ENCODE peak calls at places on chromosomes 7 and 10, in ten cellular contexts. W is dorsolateral prefrontal cortex; G is stimulated activated CD4-positive, alpha-beta T cell treated with anti-CD3 and anti-CD28 coated beads, Interleukin-1b, Interleukin-23, amount 100 ng/mL, for 1 hour; I is ecto neural progenitor cell; X is retina; C is Daoy; N is CD8-positive, alpha-beta T cell; D is GM04503; K is DMS153; H is endodermal cell. M is an unnamed sample.

GRCh38 chr7:105876964-105877601 is 684 bp upstream of the ATXN7L1 start:
- DNase-seq in X (peak), G (no peak), D (no peak), K (no peak), I (peak), C (peak), N (no peak), H (peak), W (peak), M (peak)

GRCh38 chr7:156747718-156748117 is 107.1 kb downstream of the RNF32 start:
- DNase-seq in K (no peak), I (no peak), D (no peak), H (no peak), N (no peak), W (no peak), G (no peak), C (no peak), X (no peak), M (no peak)

GRCh38 chr10:132229834-132230556 is 43.2 kb downstream of the DPYSL4 start:
- DNase-seq in K (peak), N (no peak), G (no peak), H (no peak), D (no peak), W (no peak), I (no peak), C (no peak), X (peak), M (no peak)

GRCh38 chr10:133127291-133128125 is 32.5 kb upstream of the KNDC1 start:
- DNase-seq in I (no peak), K (no peak), C (no peak), N (peak), X (no peak), W (peak), G (no peak), D (no peak), H (peak), M (peak)

GRCh38 chr7:22447008-22447407 is 53.0 kb downstream of the STEAP1B start:
- DNase-seq in C (no peak), N (no peak), X (no peak), D (no peak), G (no peak), H (no peak), K (peak), I (no peak), W (no peak), M (no peak)

GRCh38 chr10:119131512-119132240 is 27.8 kb downstream of the DENND10 start:
- DNase-seq in G (no peak), D (no peak), N (no peak), I (no peak), C (peak), K (no peak), H (no peak), W (no peak), X (no peak), M (no peak)

GRCh38 chr10:74306227-74306982 is 155.4 kb downstream of the ADK start:
- DNase-seq in X (no peak), I (no peak), H (no peak), N (no peak), G (no peak), D (no peak), K (no peak), C (no peak), W (no peak), M (no peak)

GRCh38 chr10:28984431-28984830 is 304.4 kb upstream of the LYZL1 start:
- DNase-seq in G (no peak), X (no peak), H (peak), K (peak), W (peak), I (no peak), N (no peak), D (no peak), C (peak), M (no peak)

GRCh38 chr10:47073967-47074366 is 162.7 kb downstream of the PTPN20 start:
- DNase-seq in W (no peak), N (no peak), K (no peak), H (peak), X (no peak), C (no peak), I (no peak), D (no peak), G (no peak), M (no peak)

GRCh38 chr7:114047889-114048288 is 129.1 kb upstream of the PPP1R3A start:
- DNase-seq in X (no peak), C (peak), N (no peak), H (no peak), K (no peak), G (no peak), W (no peak), I (no peak), D (peak), M (no peak)

GRCh38 chr7:100013328-100013676 is 2.1 kb upstream of the ZKSCAN1 start:
- DNase-seq in I (no peak), W (no peak), X (no peak), C (peak), G (no peak), H (no peak), D (no peak), K (peak), N (no peak), M (no peak)

GRCh38 chr7:22821702-22822485 is 755 bp downstream of the TOMM7 start:
- DNase-seq in K (no peak), I (no peak), N (peak), D (no peak), W (no peak), H (peak), X (peak), C (peak), G (no peak), M (no peak)

GRCh38 chr7:68246189-68246633 is 1249.6 kb downstream of the TYW1 start:
- DNase-seq in X (peak), K (peak), W (peak), C (no peak), D (no peak), I (peak), N (no peak), H (peak), G (no peak), M (peak)

GRCh38 chr10:44417761-44418160 is 32.9 kb upstream of the CXCL12 start:
- DNase-seq in W (no peak), X (no peak), H (no peak), N (no peak), C (no peak), G (no peak), I (no peak), K (no peak), D (no peak), M (no peak)